ENCODE peak calls at places on chromosomes 11 and 22, in six cellular contexts. X, B, G, D, O and W are unnamed samples.

GRCh38 chr11:17760102-17761029 is 25.8 kb downstream of the KCNC1 start:
- DNase-seq in G (peak; percentile 77), D (peak; percentile 63), O (no peak), B (peak; percentile 57), X (peak; percentile 50), W (no peak)

GRCh38 chr11:33735426-33736147 is 636 bp downstream of the CD59 start:
- DNase-seq in X (no peak), B (peak; percentile 30), G (no peak), O (peak; percentile 24), D (peak; percentile 38), W (peak; percentile 26)

GRCh38 chr22:41092023-41092817 is at the start of gene EP300:
- DNase-seq in D (peak; percentile 64), O (peak; percentile 75), X (peak; percentile 69), G (peak; percentile 2), B (peak; percentile 45), W (peak; percentile 83)

GRCh38 chr11:102453286-102453797 is 777 bp upstream of the TMEM123 start:
- DNase-seq in O (no peak), G (no peak), B (no peak), D (no peak), X (peak; percentile 11), W (no peak)

GRCh38 chr11:103910721-103911120 is 125.7 kb upstream of the DDI1 start:
- DNase-seq in B (no peak), G (no peak), O (no peak), X (no peak), D (no peak), W (no peak)

GRCh38 chr11:82895437-82896091 is 4.7 kb downstream of the PRCP start:
- DNase-seq in B (no peak), O (no peak), G (no peak), D (no peak), X (no peak), W (no peak)

GRCh38 chr11:91872216-91872615 is 352.4 kb upstream of the FAT3 start:
- DNase-seq in B (no peak), G (no peak), O (no peak), D (no peak), X (no peak), W (no peak)

GRCh38 chr22:49667236-49667635 is 160.4 kb downstream of the BRD1 start:
- DNase-seq in B (no peak), D (no peak), O (no peak), X (no peak), G (no peak), W (no peak)

GRCh38 chr22:45742866-45743450 is 71.3 kb downstream of the ATXN10 start:
- DNase-seq in B (no peak), O (no peak), G (no peak), D (no peak), X (peak; percentile 77), W (no peak)

GRCh38 chr11:72646024-72646423 is 28.2 kb downstream of the PDE2A start:
- DNase-seq in G (no peak), B (no peak), O (no peak), X (no peak), D (no peak), W (no peak)

GRCh38 chr11:20032577-20033265 is 127.6 kb downstream of the DBX1 start:
- DNase-seq in X (no peak), B (no peak), O (no peak), G (no peak), D (no peak), W (no peak)

GRCh38 chr11:114291847-114292680 is 4.1 kb upstream of the NNMT start:
- DNase-seq in X (peak; percentile 84), B (no peak), O (no peak), D (no peak), G (no peak), W (no peak)

GRCh38 chr11:18383388-18384156 is 10.8 kb upstream of the LDHA start:
- DNase-seq in O (peak; percentile 61), G (no peak), B (no peak), X (peak; percentile 98), D (no peak), W (peak; percentile 66)

GRCh38 chr11:27427183-27427980 is 45.2 kb downstream of the LGR4 start:
- DNase-seq in G (no peak), D (no peak), X (peak; percentile 30), B (no peak), O (no peak), W (no peak)

GRCh38 chr11:124748481-124749338 is 3.3 kb downstream of the VSIG2 start:
- DNase-seq in D (no peak), B (no peak), X (peak; percentile 38), G (no peak), O (no peak), W (no peak)